ENCODE peak calls at places on chromosomes 5 and 9, in eight cellular contexts. One of them, this sample, is unnamed.

GRCh38 chr9:115989816-115990215 is 163.8 kb upstream of the PAPPA start:
- DNase-seq in AML-193: no peak
- DNase-seq in NCI-H1930: no peak
- DNase-seq in KG1: no peak
- DNase-seq in NCI-H1105: no peak
- DNase-seq in memory B cell: no peak
- DNase-seq in C1 segment of cervical spinal cord: no peak
- DNase-seq in activated naive CD8-positive, alpha-beta T cell treated with anti-CD3 and anti-CD28 coated beads, Interleukin-2, amount 50 U/mL, for 24 hours: no peak
- DNase-seq in this sample: no peak

GRCh38 chr5:72015103-72015548 is 92.1 kb upstream of the MAP1B start:
- DNase-seq in KG1: no peak
- DNase-seq in C1 segment of cervical spinal cord: peak; percentile 37
- DNase-seq in NCI-H1105: no peak
- DNase-seq in memory B cell: no peak
- DNase-seq in AML-193: no peak
- DNase-seq in activated naive CD8-positive, alpha-beta T cell treated with anti-CD3 and anti-CD28 coated beads, Interleukin-2, amount 50 U/mL, for 24 hours: peak; percentile 8
- DNase-seq in NCI-H1930: peak; percentile 58
- DNase-seq in this sample: no peak

GRCh38 chr9:12771891-12772290 is 2.9 kb upstream of the LURAP1L start:
- DNase-seq in KG1: no peak
- DNase-seq in C1 segment of cervical spinal cord: no peak
- DNase-seq in NCI-H1105: no peak
- DNase-seq in AML-193: no peak
- DNase-seq in NCI-H1930: no peak
- DNase-seq in memory B cell: no peak
- DNase-seq in activated naive CD8-positive, alpha-beta T cell treated with anti-CD3 and anti-CD28 coated beads, Interleukin-2, amount 50 U/mL, for 24 hours: no peak
- DNase-seq in this sample: no peak

GRCh38 chr9:81389569-81389993 is 299.8 kb downstream of the TLE1 start:
- DNase-seq in memory B cell: no peak
- DNase-seq in AML-193: no peak
- DNase-seq in KG1: no peak
- DNase-seq in NCI-H1930: no peak
- DNase-seq in activated naive CD8-positive, alpha-beta T cell treated with anti-CD3 and anti-CD28 coated beads, Interleukin-2, amount 50 U/mL, for 24 hours: no peak
- DNase-seq in NCI-H1105: no peak
- DNase-seq in C1 segment of cervical spinal cord: no peak
- DNase-seq in this sample: no peak

GRCh38 chr5:76626738-76627137 is 3.5 kb upstream of the F2RL2 start:
- DNase-seq in NCI-H1105: no peak
- DNase-seq in KG1: peak; percentile 58
- DNase-seq in C1 segment of cervical spinal cord: no peak
- DNase-seq in memory B cell: no peak
- DNase-seq in activated naive CD8-positive, alpha-beta T cell treated with anti-CD3 and anti-CD28 coated beads, Interleukin-2, amount 50 U/mL, for 24 hours: no peak
- DNase-seq in NCI-H1930: no peak
- DNase-seq in AML-193: no peak
- DNase-seq in this sample: no peak

GRCh38 chr5:132260714-132261615 is 3.5 kb downstream of the PDLIM4 start:
- DNase-seq in C1 segment of cervical spinal cord: peak; percentile 37
- DNase-seq in activated naive CD8-positive, alpha-beta T cell treated with anti-CD3 and anti-CD28 coated beads, Interleukin-2, amount 50 U/mL, for 24 hours: peak; percentile 74
- DNase-seq in NCI-H1105: no peak
- DNase-seq in AML-193: no peak
- DNase-seq in KG1: peak; percentile 3
- DNase-seq in NCI-H1930: no peak
- DNase-seq in memory B cell: no peak
- DNase-seq in this sample: peak; percentile 54

GRCh38 chr9:88535932-88536324 is 950 bp downstream of the NXNL2 start:
- DNase-seq in KG1: no peak
- DNase-seq in C1 segment of cervical spinal cord: no peak
- DNase-seq in NCI-H1105: no peak
- DNase-seq in activated naive CD8-positive, alpha-beta T cell treated with anti-CD3 and anti-CD28 coated beads, Interleukin-2, amount 50 U/mL, for 24 hours: no peak
- DNase-seq in NCI-H1930: no peak
- DNase-seq in memory B cell: no peak
- DNase-seq in AML-193: no peak
- DNase-seq in this sample: no peak

GRCh38 chr9:107707915-107708441 is 218.4 kb upstream of the KLF4 start:
- DNase-seq in KG1: no peak
- DNase-seq in NCI-H1105: no peak
- DNase-seq in activated naive CD8-positive, alpha-beta T cell treated with anti-CD3 and anti-CD28 coated beads, Interleukin-2, amount 50 U/mL, for 24 hours: no peak
- DNase-seq in memory B cell: no peak
- DNase-seq in C1 segment of cervical spinal cord: no peak
- DNase-seq in AML-193: no peak
- DNase-seq in NCI-H1930: no peak
- DNase-seq in this sample: no peak

GRCh38 chr9:120348951-120349429 is 231.0 kb downstream of the CDK5RAP2 start:
- DNase-seq in KG1: no peak
- DNase-seq in NCI-H1105: peak; percentile 4
- DNase-seq in activated naive CD8-positive, alpha-beta T cell treated with anti-CD3 and anti-CD28 coated beads, Interleukin-2, amount 50 U/mL, for 24 hours: peak; percentile 12
- DNase-seq in NCI-H1930: peak; percentile 13
- DNase-seq in C1 segment of cervical spinal cord: peak; percentile 17
- DNase-seq in AML-193: peak; percentile 26
- DNase-seq in memory B cell: no peak
- DNase-seq in this sample: peak; percentile 69

GRCh38 chr5:31396611-31397295 is 135.1 kb downstream of the DROSHA start:
- DNase-seq in AML-193: no peak
- DNase-seq in C1 segment of cervical spinal cord: no peak
- DNase-seq in NCI-H1105: no peak
- DNase-seq in activated naive CD8-positive, alpha-beta T cell treated with anti-CD3 and anti-CD28 coated beads, Interleukin-2, amount 50 U/mL, for 24 hours: no peak
- DNase-seq in NCI-H1930: no peak
- DNase-seq in KG1: no peak
- DNase-seq in memory B cell: no peak
- DNase-seq in this sample: no peak

GRCh38 chr9:104856413-104856941 is 71.5 kb downstream of the ABCA1 start:
- DNase-seq in memory B cell: no peak
- DNase-seq in activated naive CD8-positive, alpha-beta T cell treated with anti-CD3 and anti-CD28 coated beads, Interleukin-2, amount 50 U/mL, for 24 hours: no peak
- DNase-seq in AML-193: no peak
- DNase-seq in KG1: no peak
- DNase-seq in NCI-H1105: peak; percentile 79
- DNase-seq in NCI-H1930: peak; percentile 88
- DNase-seq in C1 segment of cervical spinal cord: no peak
- DNase-seq in this sample: no peak

GRCh38 chr9:81118416-81118815 is 570.9 kb downstream of the TLE1 start:
- DNase-seq in KG1: no peak
- DNase-seq in NCI-H1930: no peak
- DNase-seq in AML-193: no peak
- DNase-seq in NCI-H1105: no peak
- DNase-seq in C1 segment of cervical spinal cord: no peak
- DNase-seq in activated naive CD8-positive, alpha-beta T cell treated with anti-CD3 and anti-CD28 coated beads, Interleukin-2, amount 50 U/mL, for 24 hours: no peak
- DNase-seq in memory B cell: no peak
- DNase-seq in this sample: no peak

GRCh38 chr9:37293664-37294524 is 128.6 kb upstream of the GRHPR start:
- DNase-seq in memory B cell: peak; percentile 35
- DNase-seq in activated naive CD8-positive, alpha-beta T cell treated with anti-CD3 and anti-CD28 coated beads, Interleukin-2, amount 50 U/mL, for 24 hours: no peak
- DNase-seq in NCI-H1105: no peak
- DNase-seq in NCI-H1930: peak; percentile 74
- DNase-seq in AML-193: no peak
- DNase-seq in C1 segment of cervical spinal cord: no peak
- DNase-seq in KG1: no peak
- DNase-seq in this sample: peak; percentile 39

GRCh38 chr5:81242906-81243436 is 9.8 kb downstream of the CKMT2 start:
- DNase-seq in KG1: no peak
- DNase-seq in AML-193: no peak
- DNase-seq in C1 segment of cervical spinal cord: no peak
- DNase-seq in NCI-H1105: no peak
- DNase-seq in memory B cell: no peak
- DNase-seq in NCI-H1930: no peak
- DNase-seq in activated naive CD8-positive, alpha-beta T cell treated with anti-CD3 and anti-CD28 coated beads, Interleukin-2, amount 50 U/mL, for 24 hours: no peak
- DNase-seq in this sample: no peak

GRCh38 chr5:63603001-63603400 is 359.2 kb downstream of the HTR1A start:
- DNase-seq in C1 segment of cervical spinal cord: no peak
- DNase-seq in NCI-H1105: no peak
- DNase-seq in activated naive CD8-positive, alpha-beta T cell treated with anti-CD3 and anti-CD28 coated beads, Interleukin-2, amount 50 U/mL, for 24 hours: no peak
- DNase-seq in AML-193: no peak
- DNase-seq in memory B cell: no peak
- DNase-seq in NCI-H1930: no peak
- DNase-seq in KG1: no peak
- DNase-seq in this sample: no peak

GRCh38 chr9:6955251-6955921 is 197.6 kb downstream of the KDM4C start:
- DNase-seq in memory B cell: no peak
- DNase-seq in C1 segment of cervical spinal cord: peak; percentile 14
- DNase-seq in NCI-H1930: no peak
- DNase-seq in activated naive CD8-positive, alpha-beta T cell treated with anti-CD3 and anti-CD28 coated beads, Interleukin-2, amount 50 U/mL, for 24 hours: no peak
- DNase-seq in AML-193: no peak
- DNase-seq in KG1: no peak
- DNase-seq in NCI-H1105: peak; percentile 28
- DNase-seq in this sample: peak; percentile 28

GRCh38 chr5:148984333-148984732 is 78.5 kb downstream of the SH3TC2 start:
- DNase-seq in NCI-H1105: no peak
- DNase-seq in C1 segment of cervical spinal cord: no peak
- DNase-seq in memory B cell: no peak
- DNase-seq in AML-193: no peak
- DNase-seq in KG1: no peak
- DNase-seq in NCI-H1930: no peak
- DNase-seq in activated naive CD8-positive, alpha-beta T cell treated with anti-CD3 and anti-CD28 coated beads, Interleukin-2, amount 50 U/mL, for 24 hours: no peak
- DNase-seq in this sample: no peak

GRCh38 chr9:128408963-128409431 is 11.7 kb upstream of the CERCAM start:
- DNase-seq in KG1: no peak
- DNase-seq in NCI-H1930: no peak
- DNase-seq in activated naive CD8-positive, alpha-beta T cell treated with anti-CD3 and anti-CD28 coated beads, Interleukin-2, amount 50 U/mL, for 24 hours: no peak
- DNase-seq in C1 segment of cervical spinal cord: peak; percentile 81
- DNase-seq in memory B cell: no peak
- DNase-seq in NCI-H1105: no peak
- DNase-seq in AML-193: no peak
- DNase-seq in this sample: no peak

GRCh38 chr5:176711883-176712282 is 64.6 kb downstream of the TSPAN17 start:
- DNase-seq in KG1: no peak
- DNase-seq in activated naive CD8-positive, alpha-beta T cell treated with anti-CD3 and anti-CD28 coated beads, Interleukin-2, amount 50 U/mL, for 24 hours: no peak
- DNase-seq in NCI-H1930: no peak
- DNase-seq in AML-193: no peak
- DNase-seq in C1 segment of cervical spinal cord: no peak
- DNase-seq in memory B cell: no peak
- DNase-seq in NCI-H1105: no peak
- DNase-seq in this sample: no peak

GRCh38 chr5:98214240-98215051 is 559.0 kb upstream of the RGMB start:
- DNase-seq in NCI-H1930: no peak
- DNase-seq in AML-193: no peak
- DNase-seq in memory B cell: no peak
- DNase-seq in C1 segment of cervical spinal cord: no peak
- DNase-seq in activated naive CD8-positive, alpha-beta T cell treated with anti-CD3 and anti-CD28 coated beads, Interleukin-2, amount 50 U/mL, for 24 hours: no peak
- DNase-seq in NCI-H1105: no peak
- DNase-seq in KG1: no peak
- DNase-seq in this sample: no peak

GRCh38 chr5:15621094-15621493 is 121.1 kb downstream of the FBXL7 start:
- DNase-seq in C1 segment of cervical spinal cord: no peak
- DNase-seq in activated naive CD8-positive, alpha-beta T cell treated with anti-CD3 and anti-CD28 coated beads, Interleukin-2, amount 50 U/mL, for 24 hours: no peak
- DNase-seq in AML-193: no peak
- DNase-seq in memory B cell: no peak
- DNase-seq in NCI-H1930: no peak
- DNase-seq in NCI-H1105: no peak
- DNase-seq in KG1: no peak
- DNase-seq in this sample: no peak

GRCh38 chr9:6133346-6134063 is 82.1 kb upstream of the IL33 start:
- DNase-seq in NCI-H1930: no peak
- DNase-seq in NCI-H1105: no peak
- DNase-seq in activated naive CD8-positive, alpha-beta T cell treated with anti-CD3 and anti-CD28 coated beads, Interleukin-2, amount 50 U/mL, for 24 hours: no peak
- DNase-seq in memory B cell: no peak
- DNase-seq in KG1: peak; percentile 4
- DNase-seq in C1 segment of cervical spinal cord: no peak
- DNase-seq in AML-193: peak; percentile 76
- DNase-seq in this sample: peak; percentile 45

GRCh38 chr5:53110156-53110555 is 599 bp upstream of the MOCS2 start:
- DNase-seq in NCI-H1930: no peak
- DNase-seq in AML-193: no peak
- DNase-seq in memory B cell: no peak
- DNase-seq in activated naive CD8-positive, alpha-beta T cell treated with anti-CD3 and anti-CD28 coated beads, Interleukin-2, amount 50 U/mL, for 24 hours: peak; percentile 15
- DNase-seq in KG1: no peak
- DNase-seq in C1 segment of cervical spinal cord: no peak
- DNase-seq in NCI-H1105: no peak
- DNase-seq in this sample: no peak

GRCh38 chr5:38497946-38498345 is 58.5 kb downstream of the LIFR start:
- DNase-seq in activated naive CD8-positive, alpha-beta T cell treated with anti-CD3 and anti-CD28 coated beads, Interleukin-2, amount 50 U/mL, for 24 hours: no peak
- DNase-seq in NCI-H1105: no peak
- DNase-seq in KG1: no peak
- DNase-seq in memory B cell: no peak
- DNase-seq in NCI-H1930: no peak
- DNase-seq in AML-193: no peak
- DNase-seq in C1 segment of cervical spinal cord: no peak
- DNase-seq in this sample: no peak

This sample was measured in GM13976.